ENCODE peak calls at places on chromosomes 5 and 9, in four cellular contexts. One of them, this sample, is unnamed.

GRCh38 chr9:109251080-109251775 is 69.6 kb downstream of the EPB41L4B start:
- DNase-seq in ovary: peak; percentile 64
- DNase-seq in glutamatergic neuron: no peak
- DNase-seq in heart right ventricle: no peak
- DNase-seq in this sample: no peak

GRCh38 chr5:107389130-107389553 is 281.6 kb downstream of the EFNA5 start:
- DNase-seq in glutamatergic neuron: no peak
- DNase-seq in ovary: no peak
- DNase-seq in heart right ventricle: no peak
- DNase-seq in this sample: no peak

GRCh38 chr5:143896981-143897380 is 85.0 kb downstream of the HMHB1 start:
- DNase-seq in heart right ventricle: no peak
- DNase-seq in glutamatergic neuron: no peak
- DNase-seq in ovary: no peak
- DNase-seq in this sample: no peak

GRCh38 chr9:92610470-92611420 is 59.2 kb downstream of the IPPK start:
- DNase-seq in heart right ventricle: peak; percentile 82
- DNase-seq in glutamatergic neuron: no peak
- DNase-seq in ovary: no peak
- DNase-seq in this sample: no peak

GRCh38 chr5:176744584-176744965 is 65.8 kb upstream of the UNC5A start:
- DNase-seq in ovary: no peak
- DNase-seq in glutamatergic neuron: no peak
- DNase-seq in heart right ventricle: no peak
- DNase-seq in this sample: no peak

GRCh38 chr5:16784843-16785791 is 151.0 kb downstream of the MYO10 start:
- DNase-seq in glutamatergic neuron: no peak
- DNase-seq in ovary: no peak
- DNase-seq in heart right ventricle: no peak
- DNase-seq in this sample: no peak

GRCh38 chr9:81682797-81683196 is 6.5 kb downstream of the TLE1 start:
- DNase-seq in ovary: no peak
- DNase-seq in heart right ventricle: no peak
- DNase-seq in glutamatergic neuron: no peak
- DNase-seq in this sample: no peak

GRCh38 chr5:154972476-154973080 is 31.7 kb downstream of the MRPL22 start:
- DNase-seq in glutamatergic neuron: peak; percentile 52
- DNase-seq in ovary: no peak
- DNase-seq in heart right ventricle: peak; percentile 24
- DNase-seq in this sample: peak; percentile 47

GRCh38 chr9:84668204-84669007 is 1.1 kb upstream of the NTRK2 start:
- DNase-seq in glutamatergic neuron: peak; percentile 92
- DNase-seq in heart right ventricle: peak; percentile 51
- DNase-seq in ovary: peak; percentile 75
- DNase-seq in this sample: peak; percentile 90

GRCh38 chr9:15936316-15936869 is 383.6 kb downstream of the CCDC171 start:
- DNase-seq in glutamatergic neuron: no peak
- DNase-seq in heart right ventricle: peak; percentile 18
- DNase-seq in ovary: no peak
- DNase-seq in this sample: peak; percentile 7

GRCh38 chr5:151614565-151614964 is 23.4 kb upstream of the FAT2 start:
- DNase-seq in heart right ventricle: no peak
- DNase-seq in ovary: no peak
- DNase-seq in glutamatergic neuron: no peak
- DNase-seq in this sample: no peak

GRCh38 chr9:35448511-35448910 is 41.4 kb upstream of the RUSC2 start:
- DNase-seq in ovary: no peak
- DNase-seq in glutamatergic neuron: no peak
- DNase-seq in heart right ventricle: no peak
- DNase-seq in this sample: no peak

GRCh38 chr5:110441035-110441434 is 285.4 kb downstream of the TMEM232 start:
- DNase-seq in ovary: no peak
- DNase-seq in heart right ventricle: no peak
- DNase-seq in glutamatergic neuron: no peak
- DNase-seq in this sample: no peak

GRCh38 chr5:171492781-171493180 is 73.3 kb downstream of the FGF18 start:
- DNase-seq in glutamatergic neuron: peak; percentile 33
- DNase-seq in ovary: no peak
- DNase-seq in heart right ventricle: no peak
- DNase-seq in this sample: no peak

GRCh38 chr9:37220971-37221370 is 100.6 kb downstream of the ZCCHC7 start:
- DNase-seq in heart right ventricle: no peak
- DNase-seq in ovary: no peak
- DNase-seq in glutamatergic neuron: no peak
- DNase-seq in this sample: no peak

GRCh38 chr9:121684381-121685145 is 33.1 kb downstream of the DAB2IP start:
- DNase-seq in heart right ventricle: no peak
- DNase-seq in ovary: peak; percentile 51
- DNase-seq in glutamatergic neuron: peak; percentile 77
- DNase-seq in this sample: peak; percentile 66

GRCh38 chr5:150224483-150225027 is 34.7 kb downstream of the SLC6A7 start:
- DNase-seq in heart right ventricle: no peak
- DNase-seq in ovary: no peak
- DNase-seq in glutamatergic neuron: no peak
- DNase-seq in this sample: peak; percentile 38

GRCh38 chr5:1135696-1136525 is 24.0 kb upstream of the SLC12A7 start:
- DNase-seq in glutamatergic neuron: no peak
- DNase-seq in ovary: no peak
- DNase-seq in heart right ventricle: no peak
- DNase-seq in this sample: no peak

GRCh38 chr9:76646249-76646648 is 118.0 kb upstream of the PCA3 start:
- DNase-seq in glutamatergic neuron: no peak
- DNase-seq in ovary: no peak
- DNase-seq in heart right ventricle: no peak
- DNase-seq in this sample: no peak

GRCh38 chr9:76652894-76653293 is 111.3 kb upstream of the PCA3 start:
- DNase-seq in heart right ventricle: no peak
- DNase-seq in glutamatergic neuron: no peak
- DNase-seq in ovary: no peak
- DNase-seq in this sample: no peak

GRCh38 chr9:76651114-76651697 is 113.0 kb upstream of the PCA3 start:
- DNase-seq in ovary: no peak
- DNase-seq in heart right ventricle: no peak
- DNase-seq in glutamatergic neuron: no peak
- DNase-seq in this sample: no peak

GRCh38 chr9:76650692-76651091 is 113.5 kb upstream of the PCA3 start:
- DNase-seq in ovary: no peak
- DNase-seq in glutamatergic neuron: no peak
- DNase-seq in heart right ventricle: no peak
- DNase-seq in this sample: peak; percentile 4

DNA sequence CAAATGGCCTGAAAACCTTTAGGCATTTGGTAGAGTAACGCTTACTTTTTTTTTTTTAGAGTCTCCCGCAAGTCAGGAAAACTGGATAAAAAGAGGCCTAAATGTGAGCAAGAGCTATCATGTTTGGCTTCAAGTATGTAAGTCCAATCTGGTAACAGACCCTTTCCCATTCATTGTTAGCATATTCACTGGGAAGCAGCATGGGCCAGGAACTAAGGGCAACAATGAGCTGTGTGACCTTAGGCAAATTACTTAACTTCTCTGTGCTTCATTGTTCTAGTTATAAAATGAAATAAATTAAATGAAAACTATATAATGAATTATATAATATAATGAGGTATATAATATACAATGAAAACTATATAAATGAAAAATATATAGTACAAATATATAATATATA is 114.3 kb upstream of the PCA3 start:
- DNase-seq in ovary: no peak
- DNase-seq in glutamatergic neuron: no peak
- DNase-seq in heart right ventricle: no peak
- DNase-seq in this sample: no peak
- TF ChIP-seq CTCF in ovary: no peak
- TF ChIP-seq CTCF in glutamatergic neuron: no peak
- TF ChIP-seq CTCF in heart right ventricle: no peak
- TF ChIP-seq CTCF in this sample: no peak

GRCh38 chr9:104906441-104907277 is 21.3 kb downstream of the ABCA1 start:
- DNase-seq in ovary: no peak
- DNase-seq in heart right ventricle: no peak
- DNase-seq in glutamatergic neuron: no peak
- DNase-seq in this sample: no peak

GRCh38 chr9:104905153-104905901 is 22.6 kb downstream of the ABCA1 start:
- DNase-seq in glutamatergic neuron: no peak
- DNase-seq in heart right ventricle: no peak
- DNase-seq in ovary: no peak
- DNase-seq in this sample: no peak

GRCh38 chr9:104900871-104901270 is 27.1 kb downstream of the ABCA1 start:
- DNase-seq in glutamatergic neuron: no peak
- DNase-seq in ovary: no peak
- DNase-seq in heart right ventricle: no peak
- DNase-seq in this sample: no peak

GRCh38 chr9:104905931-104906330 is 22.0 kb downstream of the ABCA1 start:
- DNase-seq in glutamatergic neuron: no peak
- DNase-seq in heart right ventricle: no peak
- DNase-seq in ovary: no peak
- DNase-seq in this sample: no peak

GRCh38 chr9:104903609-104904008 is 24.3 kb downstream of the ABCA1 start:
- DNase-seq in heart right ventricle: no peak
- DNase-seq in ovary: no peak
- DNase-seq in glutamatergic neuron: no peak
- DNase-seq in this sample: no peak
- TF ChIP-seq CTCF in heart right ventricle: no peak
- TF ChIP-seq CTCF in ovary: no peak
- TF ChIP-seq CTCF in glutamatergic neuron: no peak
- TF ChIP-seq CTCF in this sample: no peak

GRCh38 chr5:157860898-157861894 is 2.3 kb upstream of the CLINT1 start:
- DNase-seq in ovary: no peak
- DNase-seq in glutamatergic neuron: no peak
- DNase-seq in heart right ventricle: no peak
- DNase-seq in this sample: no peak

GRCh38 chr5:157857821-157858526 is 971 bp downstream of the CLINT1 start:
- DNase-seq in heart right ventricle: no peak
- DNase-seq in glutamatergic neuron: no peak
- DNase-seq in ovary: no peak
- DNase-seq in this sample: no peak

GRCh38 chr5:157859227-157859575 is 256 bp upstream of the CLINT1 start:
- DNase-seq in ovary: no peak
- DNase-seq in heart right ventricle: no peak
- DNase-seq in glutamatergic neuron: no peak
- DNase-seq in this sample: no peak

GRCh38 chr5:157855404-157855994 is 3.4 kb downstream of the CLINT1 start:
- DNase-seq in ovary: peak; percentile 31
- DNase-seq in heart right ventricle: peak; percentile 70
- DNase-seq in glutamatergic neuron: peak; percentile 48
- DNase-seq in this sample: peak; percentile 41

DNA sequence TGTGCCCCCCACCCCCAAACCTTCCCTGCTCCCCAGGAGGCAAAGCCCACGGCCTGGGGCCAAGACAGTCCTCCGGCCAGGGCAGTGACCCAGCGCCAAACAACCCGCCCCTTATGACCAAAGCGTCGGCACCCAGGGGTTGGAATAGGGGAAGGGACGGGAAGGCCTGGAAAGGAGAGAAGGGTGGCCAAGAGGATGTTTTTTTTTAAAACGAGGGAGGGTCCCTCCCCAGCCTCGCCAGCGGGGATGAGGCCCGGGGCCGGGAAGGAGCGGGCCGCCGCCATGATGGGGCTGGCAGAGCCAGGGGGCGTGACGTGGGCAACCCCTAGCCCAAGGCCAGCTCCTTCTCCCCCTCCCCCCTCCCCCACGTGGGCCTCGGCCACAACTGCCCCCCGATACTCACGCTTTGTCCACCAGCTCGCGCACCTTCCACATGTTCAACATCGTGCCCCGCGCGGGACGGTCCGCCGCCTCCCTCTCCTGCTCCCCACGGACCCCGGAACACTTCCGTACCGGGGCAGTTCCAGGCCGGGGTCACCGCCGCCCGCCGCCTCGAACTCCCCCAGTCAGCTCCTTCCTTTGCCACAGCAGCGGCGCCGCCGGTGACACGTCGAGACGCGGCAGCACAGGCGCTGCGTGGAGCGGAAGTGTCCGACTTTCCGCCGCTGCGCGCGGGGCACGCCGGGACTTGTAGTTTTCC is at the start of gene CLINT1:
- DNase-seq in glutamatergic neuron: peak; percentile 95
- DNase-seq in ovary: peak; percentile 91
- DNase-seq in heart right ventricle: peak; percentile 92
- DNase-seq in this sample: peak; percentile 91
- TF ChIP-seq CTCF in glutamatergic neuron: no peak
- TF ChIP-seq CTCF in ovary: no peak
- TF ChIP-seq CTCF in heart right ventricle: no peak
- TF ChIP-seq CTCF in this sample: no peak

DNA sequence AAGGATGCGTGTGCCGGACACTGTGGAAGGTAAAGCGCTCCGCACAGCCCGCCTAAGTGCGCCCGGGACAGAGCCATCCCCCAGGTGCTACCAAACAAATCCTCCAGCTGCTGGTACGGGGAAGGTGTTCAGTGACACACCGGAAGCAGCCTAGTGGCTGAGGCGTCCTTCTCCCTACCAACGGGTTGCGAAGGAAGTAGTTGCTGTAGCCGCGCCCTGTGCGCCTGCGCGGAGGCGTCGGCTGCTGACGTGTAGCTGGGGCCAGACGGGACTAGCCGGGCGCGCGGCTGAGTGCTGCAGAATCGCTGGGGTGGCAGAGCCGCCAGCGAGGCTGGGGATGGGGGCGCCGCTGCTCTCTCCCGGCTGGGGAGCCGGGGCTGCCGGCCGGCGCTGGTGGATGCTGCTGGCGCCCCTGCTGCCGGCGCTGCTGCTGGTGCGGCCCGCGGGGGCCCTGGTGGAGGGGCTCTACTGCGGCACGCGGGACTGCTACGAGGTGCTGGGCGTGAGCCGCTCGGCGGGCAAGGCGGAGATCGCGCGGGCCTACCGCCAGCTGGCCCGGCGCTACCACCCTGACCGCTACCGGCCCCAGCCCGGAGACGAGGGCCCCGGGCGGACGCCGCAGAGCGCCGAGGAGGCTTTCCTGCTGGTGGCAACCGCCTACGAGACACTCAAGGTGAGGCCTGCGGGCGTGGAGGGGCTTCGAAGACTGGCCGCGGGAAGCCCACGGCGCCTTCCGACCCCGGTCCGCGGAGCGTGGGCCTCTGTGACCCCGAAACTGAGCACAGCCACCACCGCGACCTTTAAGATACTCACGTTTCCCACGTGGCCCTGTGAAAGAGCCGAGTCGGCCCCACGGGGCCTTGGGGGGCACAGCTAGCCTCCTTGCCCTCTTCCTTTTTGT is at the start of gene DNAJC25:
- DNase-seq in heart right ventricle: peak; percentile 96
- DNase-seq in ovary: peak; percentile 95
- DNase-seq in glutamatergic neuron: peak; percentile 97
- DNase-seq in this sample: peak; percentile 95
- TF ChIP-seq CTCF in heart right ventricle: no peak
- TF ChIP-seq CTCF in ovary: no peak
- TF ChIP-seq CTCF in glutamatergic neuron: no peak
- TF ChIP-seq CTCF in this sample: no peak